ENCODE peak calls at places on chromosomes 16 and 17, in six cellular contexts. M is CD8-positive, alpha-beta T cell; H is A549; D is suprapubic skin; I is gastrocnemius medialis; K is heart right ventricle. S is an unnamed sample.

GRCh38 chr16:27526169-27526568 is 23.5 kb downstream of the GTF3C1 start:
- DNase-seq in M (no peak), H (peak), D (no peak), I (peak), K (peak), S (no peak)

GRCh38 chr17:44354582-44355309 is 8.9 kb downstream of the FAM171A2 start:
- DNase-seq in M (peak), H (no peak), D (no peak), I (no peak), K (peak), S (peak)

GRCh38 chr16:75593825-75594820 is 27.9 kb downstream of the GABARAPL2 start:
- DNase-seq in M (no peak), H (peak), D (peak), I (no peak), K (no peak), S (no peak)

GRCh38 chr17:37607637-37608368 is 1.4 kb downstream of the SYNRG start:
- DNase-seq in M (peak), H (no peak), D (no peak), I (no peak), K (no peak), S (no peak)

GRCh38 chr16:13866073-13866472 is 53.9 kb upstream of the ERCC4 start:
- DNase-seq in M (no peak), H (peak), D (peak), I (peak), K (peak), S (peak)

GRCh38 chr16:54931757-54932660 is 1.3 kb downstream of the IRX5 start:
- DNase-seq in M (no peak), H (no peak), D (no peak), I (no peak), K (no peak), S (no peak)

GRCh38 chr17:70848785-70849184 is 679.5 kb downstream of the KCNJ2 start:
- DNase-seq in M (no peak), H (no peak), D (no peak), I (no peak), K (no peak), S (no peak)

GRCh38 chr17:82929011-82929622 is 89.3 kb upstream of the ZNF750 start:
- DNase-seq in M (no peak), H (no peak), D (peak), I (no peak), K (no peak), S (no peak)

GRCh38 chr17:64938925-64939474 is 19.7 kb upstream of the LRRC37A3 start:
- DNase-seq in M (peak), H (peak), D (no peak), I (no peak), K (peak), S (no peak)

GRCh38 chr17:74875155-74875969 is 2.6 kb upstream of the FDXR start:
- DNase-seq in M (no peak), H (no peak), D (no peak), I (no peak), K (no peak), S (no peak)

GRCh38 chr17:1703063-1703462 is 7.1 kb downstream of the TLCD2 start:
- DNase-seq in M (no peak), H (no peak), D (no peak), I (no peak), K (no peak), S (no peak)

GRCh38 chr16:23512168-23512695 is 1.9 kb upstream of the GGA2 start:
- DNase-seq in M (no peak), H (no peak), D (no peak), I (no peak), K (no peak), S (no peak)

GRCh38 chr16:20784204-20784603 is 20.4 kb downstream of the ACSM3 start:
- DNase-seq in M (no peak), H (no peak), D (no peak), I (no peak), K (no peak), S (no peak)

GRCh38 chr17:31156326-31156725 is 61.5 kb downstream of the NF1 start:
- DNase-seq in M (no peak), H (no peak), D (no peak), I (no peak), K (no peak), S (no peak)

GRCh38 chr16:51818342-51818944 is 667.4 kb upstream of the SALL1 start:
- DNase-seq in M (no peak), H (peak), D (no peak), I (no peak), K (no peak), S (peak)

GRCh38 chr17:43338886-43339516 is 59.8 kb upstream of the ARL4D start:
- DNase-seq in M (peak), H (peak), D (peak), I (peak), K (peak), S (peak)

GRCh38 chr16:31696968-31697743 is 169.5 kb downstream of the AHSP start:
- DNase-seq in M (no peak), H (peak), D (no peak), I (no peak), K (no peak), S (no peak)

GRCh38 chr16:24635900-24636610 is 93.4 kb upstream of the TNRC6A start:
- DNase-seq in M (no peak), H (peak), D (peak), I (peak), K (peak), S (peak)

GRCh38 chr16:81723098-81723723 is 55.9 kb upstream of the PLCG2 start:
- DNase-seq in M (peak), H (peak), D (no peak), I (no peak), K (no peak), S (peak)

GRCh38 chr16:2914233-2914632 is 2.5 kb downstream of the FLYWCH1 start:
- DNase-seq in M (no peak), H (no peak), D (no peak), I (no peak), K (no peak), S (no peak)

GRCh38 chr17:35578929-35579448 is 618 bp upstream of the PEX12 start:
- DNase-seq in M (no peak), H (no peak), D (no peak), I (no peak), K (no peak), S (no peak)

GRCh38 chr17:76492989-76493501 is 8.2 kb downstream of the RHBDF2 start:
- DNase-seq in M (peak), H (no peak), D (peak), I (peak), K (peak), S (peak)

DNA sequence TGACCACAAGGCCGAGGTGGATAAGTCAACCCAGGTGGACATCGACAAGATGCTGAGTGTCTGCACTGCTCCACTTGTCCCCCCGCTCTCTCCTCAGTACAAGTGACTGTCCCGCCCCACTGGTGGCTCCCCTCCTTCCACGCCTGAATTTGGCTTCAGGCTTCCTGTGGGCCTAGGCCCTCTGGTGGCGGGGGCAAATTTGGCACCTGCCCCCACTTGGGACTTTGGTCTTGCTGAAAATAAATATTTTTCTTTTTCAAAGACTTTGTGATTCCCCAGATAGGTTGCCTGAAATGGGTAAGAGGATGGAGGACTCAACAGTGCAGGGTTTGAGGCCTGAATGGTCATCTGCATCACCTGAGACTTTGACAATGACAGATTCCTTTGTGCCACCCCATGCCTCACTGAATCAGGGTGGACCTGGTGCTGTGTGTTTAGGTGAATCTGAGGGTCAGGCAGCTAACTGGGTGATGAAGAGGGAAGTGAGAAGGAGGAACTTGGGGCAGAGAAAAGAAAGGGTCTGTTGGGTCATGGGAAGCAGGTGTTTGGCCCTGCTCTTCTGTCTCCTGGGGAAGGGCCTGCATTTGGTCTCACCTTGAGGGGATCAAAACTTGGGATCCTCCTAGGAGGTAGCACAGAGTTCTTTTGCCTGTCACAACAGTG is 2.0 kb downstream of the C16orf86 start:
- DNase-seq in M (no peak), H (no peak), D (no peak), I (no peak), K (peak), S (no peak)
- TF ChIP-seq CTCF in M (no peak), H (no peak), D (no peak), I (no peak), K (no peak), S (no peak)

GRCh38 chr16:86145669-86146068 is 246.7 kb downstream of the IRF8 start:
- DNase-seq in M (no peak), H (no peak), D (no peak), I (no peak), K (no peak), S (no peak)

GRCh38 chr16:86150646-86151371 is 251.8 kb downstream of the IRF8 start:
- DNase-seq in M (no peak), H (no peak), D (no peak), I (no peak), K (no peak), S (no peak)

GRCh38 chr16:86156155-86156554 is 257.2 kb downstream of the IRF8 start:
- DNase-seq in M (no peak), H (no peak), D (no peak), I (no peak), K (no peak), S (no peak)

GRCh38 chr16:86151372-86151950 is 252.5 kb downstream of the IRF8 start:
- DNase-seq in M (no peak), H (no peak), D (no peak), I (no peak), K (no peak), S (no peak)
- H3K27ac ChIP-seq in M (no peak), H (no peak), D (no peak), I (no peak), K (no peak), S (no peak)

GRCh38 chr17:47733047-47733413 is at the start of gene TBX21:
- DNase-seq in M (peak), H (peak), D (peak), I (peak), K (peak), S (peak)
- TF ChIP-seq CTCF in M (peak), H (peak), D (no peak), I (no peak), K (peak), S (no peak)

GRCh38 chr17:34131386-34131785 is 123.7 kb upstream of the CCL2 start:
- DNase-seq in M (peak), H (no peak), D (no peak), I (no peak), K (peak), S (no peak)

GRCh38 chr17:34133350-34133749 is 121.7 kb upstream of the CCL2 start:
- DNase-seq in M (peak), H (no peak), D (no peak), I (no peak), K (peak), S (no peak)

GRCh38 chr17:34139996-34140395 is 115.1 kb upstream of the CCL2 start:
- DNase-seq in M (no peak), H (no peak), D (no peak), I (no peak), K (no peak), S (no peak)

GRCh38 chr17:34135841-34136240 is 119.2 kb upstream of the CCL2 start:
- DNase-seq in M (no peak), H (no peak), D (no peak), I (no peak), K (no peak), S (no peak)
- H3K27ac ChIP-seq in M (no peak), H (no peak), D (no peak), I (no peak), K (no peak), S (no peak)

DNA sequence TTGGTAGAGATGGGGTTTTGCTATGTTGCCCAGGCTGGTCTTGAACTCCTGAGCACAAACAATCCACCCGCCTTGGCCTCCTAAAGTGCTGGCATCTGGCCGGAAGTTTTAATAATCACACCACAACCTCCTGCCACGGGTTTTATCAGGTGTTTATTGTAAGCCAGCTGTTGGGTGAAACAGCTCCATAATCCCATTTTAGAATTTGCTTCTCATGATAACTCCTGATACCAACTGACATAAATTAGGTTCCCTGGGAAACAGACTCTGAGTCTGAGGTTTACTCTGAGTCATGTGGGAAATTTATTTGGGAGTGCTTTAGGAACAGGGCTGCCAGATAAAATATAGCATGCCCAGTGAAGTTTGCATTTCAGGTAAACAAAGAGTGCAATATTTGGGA is 122.6 kb upstream of the MED13 start:
- DNase-seq in M (no peak), H (no peak), D (no peak), I (no peak), K (no peak), S (no peak)
- TF ChIP-seq CTCF in M (no peak), H (no peak), D (no peak), I (no peak), K (no peak), S (no peak)

S was measured in uterus.